ENCODE peak calls at places on chromosomes 13 and 19, in nine cellular contexts. One of them, this sample, is unnamed. For H3K9me3 and H3K4me1, the result is how much of the 10 kb centered on the place peaks cover.

GRCh38 chr19:37346091-37346490 is 24.8 kb upstream of the ZNF527 start:
- DNase-seq in SJSA1: no peak
- DNase-seq in endothelial cell of umbilical vein: no peak
- DNase-seq in heart right ventricle: no peak
- DNase-seq in A549: no peak
- DNase-seq in GM23248: no peak
- DNase-seq in heart left ventricle: no peak
- DNase-seq in right lobe of liver: no peak
- DNase-seq in CD4-positive, alpha-beta memory T cell: no peak
- DNase-seq in this sample: no peak

GRCh38 chr13:76331948-76332712 is 554.1 kb downstream of the KCTD12 start:
- DNase-seq in heart right ventricle: no peak
- DNase-seq in A549: no peak
- DNase-seq in endothelial cell of umbilical vein: peak
- DNase-seq in right lobe of liver: no peak
- DNase-seq in SJSA1: no peak
- DNase-seq in CD4-positive, alpha-beta memory T cell: no peak
- DNase-seq in heart left ventricle: no peak
- DNase-seq in GM23248: no peak
- DNase-seq in this sample: no peak

GRCh38 chr13:111854403-111854802 is 212.5 kb upstream of the SOX1 start:
- DNase-seq in A549: no peak
- DNase-seq in endothelial cell of umbilical vein: no peak
- DNase-seq in GM23248: no peak
- DNase-seq in CD4-positive, alpha-beta memory T cell: no peak
- DNase-seq in right lobe of liver: peak
- DNase-seq in heart left ventricle: no peak
- DNase-seq in heart right ventricle: no peak
- DNase-seq in SJSA1: no peak
- DNase-seq in this sample: no peak

GRCh38 chr19:741506-742131 is 9.3 kb upstream of the MISP start:
- DNase-seq in endothelial cell of umbilical vein: no peak
- DNase-seq in CD4-positive, alpha-beta memory T cell: peak
- DNase-seq in GM23248: no peak
- DNase-seq in A549: peak
- DNase-seq in SJSA1: no peak
- DNase-seq in heart left ventricle: no peak
- DNase-seq in heart right ventricle: no peak
- DNase-seq in right lobe of liver: no peak
- DNase-seq in this sample: no peak

GRCh38 chr13:44437356-44438233 is 64.0 kb downstream of the SERP2 start:
- DNase-seq in CD4-positive, alpha-beta memory T cell: peak
- DNase-seq in A549: peak
- DNase-seq in SJSA1: peak
- DNase-seq in endothelial cell of umbilical vein: peak
- DNase-seq in heart left ventricle: no peak
- DNase-seq in GM23248: peak
- DNase-seq in heart right ventricle: no peak
- DNase-seq in right lobe of liver: no peak
- DNase-seq in this sample: no peak

GRCh38 chr13:40895715-40896184 is 106.3 kb downstream of the SLC25A15 start:
- DNase-seq in GM23248: no peak
- DNase-seq in A549: no peak
- DNase-seq in SJSA1: no peak
- DNase-seq in heart right ventricle: no peak
- DNase-seq in heart left ventricle: no peak
- DNase-seq in CD4-positive, alpha-beta memory T cell: no peak
- DNase-seq in right lobe of liver: no peak
- DNase-seq in endothelial cell of umbilical vein: no peak
- DNase-seq in this sample: no peak

GRCh38 chr19:33132021-33132420 is at the start of gene WDR88:
- DNase-seq in heart right ventricle: no peak
- DNase-seq in SJSA1: no peak
- DNase-seq in A549: no peak
- DNase-seq in CD4-positive, alpha-beta memory T cell: no peak
- DNase-seq in endothelial cell of umbilical vein: no peak
- DNase-seq in heart left ventricle: no peak
- DNase-seq in GM23248: no peak
- DNase-seq in right lobe of liver: no peak
- DNase-seq in this sample: no peak

GRCh38 chr19:6828698-6829633 is 56.5 kb downstream of the VAV1 start:
- DNase-seq in right lobe of liver: no peak
- DNase-seq in GM23248: peak
- DNase-seq in CD4-positive, alpha-beta memory T cell: peak
- DNase-seq in endothelial cell of umbilical vein: no peak
- DNase-seq in heart left ventricle: no peak
- DNase-seq in SJSA1: no peak
- DNase-seq in heart right ventricle: no peak
- DNase-seq in A549: peak
- DNase-seq in this sample: peak

GRCh38 chr13:21849323-21849722 is 178.4 kb downstream of the FGF9 start:
- DNase-seq in GM23248: peak
- DNase-seq in A549: peak
- DNase-seq in heart left ventricle: no peak
- DNase-seq in CD4-positive, alpha-beta memory T cell: peak
- DNase-seq in heart right ventricle: no peak
- DNase-seq in SJSA1: peak
- DNase-seq in endothelial cell of umbilical vein: no peak
- DNase-seq in right lobe of liver: no peak
- DNase-seq in this sample: no peak

GRCh38 chr13:98307392-98307743 is 130.3 kb upstream of the RNF113B start:
- DNase-seq in CD4-positive, alpha-beta memory T cell: no peak
- DNase-seq in endothelial cell of umbilical vein: peak
- DNase-seq in GM23248: no peak
- DNase-seq in heart left ventricle: no peak
- DNase-seq in A549: no peak
- DNase-seq in SJSA1: no peak
- DNase-seq in right lobe of liver: no peak
- DNase-seq in heart right ventricle: no peak
- DNase-seq in this sample: no peak

GRCh38 chr13:27960362-27961226 is 8.5 kb downstream of the CDX2 start:
- DNase-seq in GM23248: peak
- DNase-seq in CD4-positive, alpha-beta memory T cell: no peak
- DNase-seq in endothelial cell of umbilical vein: no peak
- DNase-seq in SJSA1: no peak
- DNase-seq in heart left ventricle: no peak
- DNase-seq in right lobe of liver: peak
- DNase-seq in heart right ventricle: peak
- DNase-seq in A549: peak
- DNase-seq in this sample: peak

GRCh38 chr13:110499621-110500281 is 61.8 kb downstream of the RAB20 start:
- DNase-seq in A549: peak
- DNase-seq in endothelial cell of umbilical vein: no peak
- DNase-seq in SJSA1: peak
- DNase-seq in heart right ventricle: no peak
- DNase-seq in heart left ventricle: no peak
- DNase-seq in CD4-positive, alpha-beta memory T cell: no peak
- DNase-seq in right lobe of liver: no peak
- DNase-seq in GM23248: no peak
- DNase-seq in this sample: no peak

GRCh38 chr13:52127378-52127777 is 1.5 kb downstream of the NEK5 start:
- DNase-seq in heart right ventricle: no peak
- DNase-seq in SJSA1: no peak
- DNase-seq in GM23248: peak
- DNase-seq in endothelial cell of umbilical vein: no peak
- DNase-seq in heart left ventricle: no peak
- DNase-seq in A549: no peak
- DNase-seq in CD4-positive, alpha-beta memory T cell: no peak
- DNase-seq in right lobe of liver: no peak
- DNase-seq in this sample: no peak

GRCh38 chr19:12000152-12000981 is 35.1 kb downstream of the ZNF433 start:
- DNase-seq in heart left ventricle: no peak
- DNase-seq in A549: no peak
- DNase-seq in heart right ventricle: no peak
- DNase-seq in GM23248: peak
- DNase-seq in right lobe of liver: no peak
- DNase-seq in CD4-positive, alpha-beta memory T cell: no peak
- DNase-seq in endothelial cell of umbilical vein: no peak
- DNase-seq in SJSA1: no peak
- DNase-seq in this sample: no peak

GRCh38 chr19:4831351-4832340 is at the start of gene TICAM1:
- DNase-seq in heart right ventricle: peak
- DNase-seq in A549: peak
- DNase-seq in right lobe of liver: peak
- DNase-seq in CD4-positive, alpha-beta memory T cell: peak
- DNase-seq in SJSA1: peak
- DNase-seq in heart left ventricle: peak
- DNase-seq in endothelial cell of umbilical vein: peak
- DNase-seq in GM23248: peak
- DNase-seq in this sample: peak

DNA sequence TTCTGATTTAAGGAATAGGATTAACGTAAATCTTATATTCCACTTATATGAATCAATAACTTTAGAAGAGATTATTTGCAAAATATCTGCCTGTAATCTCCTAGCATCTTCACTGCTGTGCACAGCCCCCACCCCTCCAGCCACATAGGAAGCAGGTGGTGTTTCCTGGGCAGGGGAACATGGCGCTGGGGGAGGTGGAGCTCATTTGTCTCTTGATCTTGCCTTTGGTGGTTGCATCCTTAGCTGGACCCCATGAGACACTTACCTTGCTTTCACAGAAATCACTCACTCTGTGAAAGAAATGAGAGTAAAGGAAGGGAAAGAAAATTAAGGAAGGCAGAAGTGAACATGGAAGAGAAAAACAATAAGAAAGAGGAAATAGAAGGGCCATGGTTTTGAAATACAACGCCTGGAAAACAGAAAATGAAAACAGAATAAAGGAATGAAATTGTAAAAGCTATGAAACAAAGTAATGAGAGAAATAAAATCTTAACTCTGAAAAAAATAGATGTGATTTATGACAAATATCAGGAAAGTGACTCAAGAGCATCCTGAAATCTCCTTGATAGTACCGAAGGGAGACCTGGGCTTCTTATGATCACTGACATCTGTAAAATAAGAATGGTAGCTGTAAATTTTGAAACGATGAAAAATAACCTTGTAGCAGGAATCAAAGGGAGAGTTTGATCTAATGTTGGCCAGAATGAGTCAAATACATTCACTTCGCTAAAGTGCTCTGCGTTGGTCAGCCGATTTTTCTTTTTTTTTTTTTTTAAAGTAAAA is 17.2 kb upstream of the RNASEH2B start:
- DNase-seq in right lobe of liver: no peak
- DNase-seq in A549: no peak
- DNase-seq in CD4-positive, alpha-beta memory T cell: peak
- DNase-seq in heart left ventricle: no peak
- DNase-seq in SJSA1: no peak
- DNase-seq in heart right ventricle: no peak
- DNase-seq in endothelial cell of umbilical vein: no peak
- DNase-seq in GM23248: no peak
- DNase-seq in this sample: no peak
- H3K27ac ChIP-seq in right lobe of liver: no peak
- H3K27ac ChIP-seq in A549: no peak
- H3K27ac ChIP-seq in CD4-positive, alpha-beta memory T cell: peak
- H3K27ac ChIP-seq in heart left ventricle: no peak
- H3K27ac ChIP-seq in SJSA1: no peak
- H3K27ac ChIP-seq in heart right ventricle: no peak
- H3K27ac ChIP-seq in endothelial cell of umbilical vein: no peak
- H3K27ac ChIP-seq in GM23248: no peak
- H3K27ac ChIP-seq in this sample: no peak

GRCh38 chr13:108558489-108558888 is 70.9 kb upstream of the MYO16 start:
- DNase-seq in CD4-positive, alpha-beta memory T cell: no peak
- DNase-seq in A549: no peak
- DNase-seq in SJSA1: no peak
- DNase-seq in heart left ventricle: no peak
- DNase-seq in GM23248: no peak
- DNase-seq in endothelial cell of umbilical vein: no peak
- DNase-seq in heart right ventricle: no peak
- DNase-seq in right lobe of liver: no peak
- DNase-seq in this sample: no peak
- H3K9me3 ChIP-seq in CD4-positive, alpha-beta memory T cell: under half
- H3K9me3 ChIP-seq in A549: under half
- H3K9me3 ChIP-seq in SJSA1: under half
- H3K9me3 ChIP-seq in heart left ventricle: under half
- H3K9me3 ChIP-seq in GM23248: under half
- H3K9me3 ChIP-seq in endothelial cell of umbilical vein: under half
- H3K9me3 ChIP-seq in heart right ventricle: under half
- H3K9me3 ChIP-seq in right lobe of liver: under half
- H3K9me3 ChIP-seq in this sample: under half

GRCh38 chr19:17325881-17326594 is 8.6 kb downstream of the ANO8 start:
- DNase-seq in endothelial cell of umbilical vein: no peak
- DNase-seq in A549: no peak
- DNase-seq in SJSA1: no peak
- DNase-seq in heart left ventricle: no peak
- DNase-seq in GM23248: no peak
- DNase-seq in right lobe of liver: peak
- DNase-seq in heart right ventricle: no peak
- DNase-seq in CD4-positive, alpha-beta memory T cell: no peak
- DNase-seq in this sample: no peak

GRCh38 chr19:17328517-17329060 is 6.1 kb downstream of the ANO8 start:
- DNase-seq in A549: no peak
- DNase-seq in endothelial cell of umbilical vein: no peak
- DNase-seq in right lobe of liver: no peak
- DNase-seq in CD4-positive, alpha-beta memory T cell: peak
- DNase-seq in heart left ventricle: no peak
- DNase-seq in SJSA1: no peak
- DNase-seq in heart right ventricle: no peak
- DNase-seq in GM23248: no peak
- DNase-seq in this sample: no peak

GRCh38 chr19:17327654-17328516 is 6.8 kb downstream of the ANO8 start:
- DNase-seq in GM23248: no peak
- DNase-seq in heart left ventricle: no peak
- DNase-seq in CD4-positive, alpha-beta memory T cell: peak
- DNase-seq in SJSA1: no peak
- DNase-seq in A549: no peak
- DNase-seq in endothelial cell of umbilical vein: peak
- DNase-seq in heart right ventricle: no peak
- DNase-seq in right lobe of liver: no peak
- DNase-seq in this sample: peak

GRCh38 chr19:17326595-17326966 is 8.1 kb downstream of the ANO8 start:
- DNase-seq in heart right ventricle: no peak
- DNase-seq in CD4-positive, alpha-beta memory T cell: no peak
- DNase-seq in SJSA1: no peak
- DNase-seq in GM23248: no peak
- DNase-seq in endothelial cell of umbilical vein: no peak
- DNase-seq in right lobe of liver: no peak
- DNase-seq in A549: no peak
- DNase-seq in heart left ventricle: no peak
- DNase-seq in this sample: no peak

GRCh38 chr19:17327068-17327653 is 7.5 kb downstream of the ANO8 start:
- DNase-seq in endothelial cell of umbilical vein: no peak
- DNase-seq in CD4-positive, alpha-beta memory T cell: no peak
- DNase-seq in right lobe of liver: no peak
- DNase-seq in heart right ventricle: no peak
- DNase-seq in A549: no peak
- DNase-seq in heart left ventricle: no peak
- DNase-seq in GM23248: no peak
- DNase-seq in SJSA1: no peak
- DNase-seq in this sample: no peak
- H3K4me1 ChIP-seq in endothelial cell of umbilical vein: under half
- H3K4me1 ChIP-seq in CD4-positive, alpha-beta memory T cell: under half
- H3K4me1 ChIP-seq in right lobe of liver: under half
- H3K4me1 ChIP-seq in heart right ventricle: under half
- H3K4me1 ChIP-seq in A549: under half
- H3K4me1 ChIP-seq in heart left ventricle: under half
- H3K4me1 ChIP-seq in GM23248: under half
- H3K4me1 ChIP-seq in SJSA1: under half
- H3K4me1 ChIP-seq in this sample: under half

GRCh38 chr13:37701306-37701705 is 102.7 kb upstream of the POSTN start:
- DNase-seq in CD4-positive, alpha-beta memory T cell: no peak
- DNase-seq in SJSA1: no peak
- DNase-seq in A549: no peak
- DNase-seq in heart left ventricle: no peak
- DNase-seq in endothelial cell of umbilical vein: peak
- DNase-seq in right lobe of liver: no peak
- DNase-seq in GM23248: peak
- DNase-seq in heart right ventricle: no peak
- DNase-seq in this sample: no peak
- H3K27ac ChIP-seq in CD4-positive, alpha-beta memory T cell: no peak
- H3K27ac ChIP-seq in SJSA1: no peak
- H3K27ac ChIP-seq in A549: no peak
- H3K27ac ChIP-seq in heart left ventricle: peak
- H3K27ac ChIP-seq in endothelial cell of umbilical vein: peak
- H3K27ac ChIP-seq in right lobe of liver: no peak
- H3K27ac ChIP-seq in GM23248: peak
- H3K27ac ChIP-seq in heart right ventricle: no peak
- H3K27ac ChIP-seq in this sample: peak